ENCODE peak calls at places on chromosome 16, in ten cellular contexts. V is esophagus squamous epithelium; B is cardiac muscle cell; Z is heart right ventricle; E is mammary epithelial cell; N is CD4-positive, alpha-beta memory T cell; F is neural progenitor cell; Y is brain microvascular endothelial cell; A is heart left ventricle; R is effector memory CD4-positive, alpha-beta T cell. L is an unnamed sample. For H3K27me3 and H3K36me3, the result is how much of the 10 kb centered on the place peaks cover.

GRCh38 chr16:78288915-78289314 is 189.5 kb downstream of the WWOX start:
- DNase-seq in V (no peak), B (no peak), Z (no peak), E (no peak), N (no peak), F (no peak), Y (no peak), A (no peak), R (no peak), L (no peak)

GRCh38 chr16:87160752-87161337 is 156.3 kb downstream of the C16orf95 start:
- DNase-seq in V (no peak), B (no peak), Z (no peak), E (peak), N (no peak), F (no peak), Y (no peak), A (no peak), R (no peak), L (no peak)

GRCh38 chr16:74931445-74931844 is 53.5 kb downstream of the WDR59 start:
- DNase-seq in V (no peak), B (no peak), Z (no peak), E (no peak), N (no peak), F (no peak), Y (peak), A (no peak), R (no peak), L (no peak)

GRCh38 chr16:49592507-49593422 is 219.2 kb downstream of the C16orf78 start:
- DNase-seq in V (no peak), B (peak), Z (no peak), E (no peak), N (peak), F (peak), Y (no peak), A (no peak), R (no peak), L (peak)

GRCh38 chr16:4574919-4575705 is 19.0 kb downstream of the C16orf96 start:
- DNase-seq in V (no peak), B (no peak), Z (no peak), E (no peak), N (no peak), F (peak), Y (no peak), A (no peak), R (no peak), L (no peak)

GRCh38 chr16:21162661-21163151 is 4.2 kb downstream of the LDAF1 start:
- DNase-seq in V (no peak), B (no peak), Z (peak), E (no peak), N (no peak), F (no peak), Y (no peak), A (peak), R (no peak), L (no peak)

GRCh38 chr16:83675136-83675535 is 132.6 kb upstream of the HSBP1 start:
- DNase-seq in V (no peak), B (no peak), Z (no peak), E (no peak), N (no peak), F (peak), Y (no peak), A (no peak), R (no peak), L (no peak)

GRCh38 chr16:11977206-11978041 is 890 bp downstream of the SNX29 start:
- DNase-seq in V (no peak), B (no peak), Z (no peak), E (peak), N (no peak), F (peak), Y (peak), A (no peak), R (no peak), L (peak)

GRCh38 chr16:1941162-1941923 is 1.7 kb downstream of the MSRB1 start:
- DNase-seq in V (no peak), B (no peak), Z (no peak), E (no peak), N (no peak), F (peak), Y (peak), A (no peak), R (no peak), L (no peak)

GRCh38 chr16:8625491-8626087 is 4.1 kb downstream of the METTL22 start:
- DNase-seq in V (no peak), B (no peak), Z (no peak), E (no peak), N (no peak), F (no peak), Y (no peak), A (no peak), R (no peak), L (no peak)

GRCh38 chr16:27726621-27727275 is 176.8 kb downstream of the KATNIP start:
- DNase-seq in V (no peak), B (no peak), Z (no peak), E (no peak), N (no peak), F (no peak), Y (no peak), A (no peak), R (no peak), L (no peak)

GRCh38 chr16:76335187-76335974 is 58.2 kb downstream of the CNTNAP4 start:
- DNase-seq in V (no peak), B (no peak), Z (no peak), E (no peak), N (no peak), F (peak), Y (no peak), A (no peak), R (no peak), L (no peak)

GRCh38 chr16:66267287-66268137 is 99.0 kb upstream of the CDH5 start:
- DNase-seq in V (no peak), B (no peak), Z (no peak), E (no peak), N (no peak), F (no peak), Y (no peak), A (no peak), R (no peak), L (no peak)

GRCh38 chr16:86566601-86566965 is at the start of gene FOXC2:
- DNase-seq in V (no peak), B (peak), Z (peak), E (peak), N (no peak), F (peak), Y (peak), A (peak), R (no peak), L (peak)

GRCh38 chr16:2500937-2501750 is 12.6 kb upstream of the ATP6V0C start:
- DNase-seq in V (no peak), B (peak), Z (peak), E (peak), N (peak), F (peak), Y (peak), A (peak), R (peak), L (peak)

GRCh38 chr16:77443834-77444460 is 9.1 kb upstream of the ADAMTS18 start:
- DNase-seq in V (no peak), B (no peak), Z (no peak), E (no peak), N (no peak), F (no peak), Y (no peak), A (no peak), R (no peak), L (no peak)

GRCh38 chr16:67283039-67283825 is 3.9 kb downstream of the PLEKHG4 start:
- DNase-seq in V (no peak), B (no peak), Z (no peak), E (no peak), N (no peak), F (no peak), Y (peak), A (no peak), R (no peak), L (no peak)

GRCh38 chr16:30139895-30140481 is 17.0 kb upstream of the MAPK3 start:
- DNase-seq in V (no peak), B (no peak), Z (no peak), E (no peak), N (no peak), F (no peak), Y (no peak), A (no peak), R (no peak), L (no peak)

GRCh38 chr16:56932588-56933265 is 785 bp downstream of the HERPUD1 start:
- DNase-seq in V (no peak), B (peak), Z (peak), E (peak), N (peak), F (peak), Y (peak), A (peak), R (no peak), L (peak)

GRCh38 chr16:66996324-66996982 is 8.1 kb downstream of the CES4A start:
- DNase-seq in V (no peak), B (no peak), Z (no peak), E (peak), N (no peak), F (no peak), Y (peak), A (no peak), R (no peak), L (no peak)

GRCh38 chr16:22664561-22664997 is 149.4 kb upstream of the HS3ST2 start:
- DNase-seq in V (no peak), B (no peak), Z (no peak), E (no peak), N (no peak), F (no peak), Y (no peak), A (no peak), R (no peak), L (no peak)

GRCh38 chr16:3187798-3188674 is at the start of gene OR1F1:
- DNase-seq in V (no peak), B (peak), Z (no peak), E (peak), N (peak), F (peak), Y (peak), A (no peak), R (peak), L (peak)

GRCh38 chr16:14641877-14642276 is 9.1 kb downstream of the BFAR start:
- DNase-seq in V (no peak), B (no peak), Z (no peak), E (no peak), N (no peak), F (no peak), Y (no peak), A (no peak), R (no peak), L (peak)

GRCh38 chr16:71453051-71453450 is 9.0 kb downstream of the ZNF23 start:
- DNase-seq in V (no peak), B (no peak), Z (no peak), E (no peak), N (no peak), F (no peak), Y (no peak), A (no peak), R (no peak), L (no peak)

GRCh38 chr16:71414038-71414437 is 27.8 kb downstream of the TLE7 start:
- DNase-seq in V (no peak), B (no peak), Z (no peak), E (no peak), N (no peak), F (no peak), Y (no peak), A (no peak), R (no peak), L (no peak)

GRCh38 chr16:19607610-19608280 is 52.2 kb downstream of the VPS35L start:
- DNase-seq in V (no peak), B (no peak), Z (no peak), E (no peak), N (no peak), F (no peak), Y (peak), A (no peak), R (no peak), L (no peak)

GRCh38 chr16:11990672-11991390 is 14.3 kb downstream of the SNX29 start:
- DNase-seq in V (no peak), B (no peak), Z (no peak), E (no peak), N (no peak), F (no peak), Y (no peak), A (no peak), R (no peak), L (no peak)

GRCh38 chr16:80441935-80442334 is 98.9 kb upstream of the DYNLRB2 start:
- DNase-seq in V (no peak), B (no peak), Z (no peak), E (no peak), N (no peak), F (no peak), Y (no peak), A (no peak), R (no peak), L (no peak)

GRCh38 chr16:73142995-73143394 is 95.1 kb upstream of the ZFHX3 start:
- DNase-seq in V (no peak), B (no peak), Z (no peak), E (no peak), N (no peak), F (no peak), Y (no peak), A (no peak), R (no peak), L (no peak)
- H3K4me3 ChIP-seq in V (no peak), B (no peak), Z (peak), E (no peak), N (no peak), F (no peak), Y (peak), A (peak), R (no peak), L (no peak)

GRCh38 chr16:90015586-90016338 is 3.5 kb downstream of the DBNDD1 start:
- DNase-seq in V (no peak), B (no peak), Z (no peak), E (no peak), N (no peak), F (no peak), Y (no peak), A (no peak), R (no peak), L (no peak)
- H3K27me3 ChIP-seq in V (under half), B (under half), Z (under half), E (under half), N (under half), F (under half), Y (under half), A (under half), R (under half), L (under half)

GRCh38 chr16:68353366-68353765 is 42.5 kb downstream of the PRMT7 start:
- DNase-seq in V (no peak), B (no peak), Z (no peak), E (no peak), N (no peak), F (no peak), Y (no peak), A (no peak), R (no peak), L (no peak)
- H3K36me3 ChIP-seq in V (half or more), B (under half), Z (half or more), E (under half), N (under half), F (under half), Y (under half), A (half or more), R (half or more), L (half or more)

GRCh38 chr16:85396879-85397871 is 215.9 kb upstream of the GSE1 start:
- DNase-seq in V (no peak), B (no peak), Z (peak), E (no peak), N (no peak), F (no peak), Y (no peak), A (no peak), R (no peak), L (no peak)
- H3K4me3 ChIP-seq in V (no peak), B (no peak), Z (no peak), E (no peak), N (no peak), F (no peak), Y (no peak), A (no peak), R (no peak), L (no peak)

DNA sequence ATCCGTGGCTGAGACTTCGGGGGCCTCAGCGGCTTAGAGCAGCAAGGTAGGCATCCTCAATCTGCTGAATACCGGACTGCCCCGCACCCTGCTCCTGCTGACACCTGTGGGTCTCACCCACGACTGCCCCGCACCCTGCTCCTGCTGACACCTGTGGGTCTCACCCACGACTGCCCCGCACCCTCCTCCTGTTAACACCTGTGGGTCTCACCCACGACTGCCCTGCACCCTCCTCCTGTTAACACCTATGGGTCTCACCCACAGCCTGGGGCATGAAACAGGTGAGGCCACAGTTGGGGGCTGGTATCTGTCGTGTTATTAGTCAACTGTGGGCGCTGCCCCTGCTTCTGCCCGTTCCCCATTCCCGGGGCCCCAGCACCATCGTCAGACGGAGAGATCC is 36.3 kb upstream of the PABPN1L start:
- DNase-seq in V (no peak), B (no peak), Z (no peak), E (no peak), N (no peak), F (no peak), Y (no peak), A (no peak), R (no peak), L (no peak)
- H3K27me3 ChIP-seq in V (under half), B (under half), Z (under half), E (under half), N (under half), F (under half), Y (under half), A (under half), R (under half), L (under half)

L was measured in HAP-1.